ENCODE peak calls at places on chromosomes 7 and 10, in eight cellular contexts. G is heart left ventricle, Y is PC-3, A is lower lobe of right lung, H is breast epithelium, B is RWPE1, K is substantia nigra, S is adrenal gland. L is an unnamed sample.

GRCh38 chr7:85392789-85393188 is 205.9 kb upstream of the SEMA3D start:
- DNase-seq in G (no peak), Y (no peak), A (no peak), H (no peak), B (no peak), K (no peak), S (no peak), L (no peak)

GRCh38 chr7:37531225-37531624 is 82.6 kb upstream of the ELMO1 start:
- DNase-seq in G (peak; percentile 20), Y (no peak), A (no peak), H (no peak), B (no peak), K (no peak), S (no peak), L (no peak)

GRCh38 chr10:19096674-19097073 is 48.1 kb downstream of the MALRD1 start:
- DNase-seq in G (no peak), Y (no peak), A (no peak), H (no peak), B (no peak), K (no peak), S (no peak), L (no peak)

GRCh38 chr7:122136639-122137253 is 7.3 kb downstream of the AASS start:
- DNase-seq in G (no peak), Y (no peak), A (no peak), H (no peak), B (no peak), K (no peak), S (no peak), L (peak; percentile 44)

GRCh38 chr7:56287429-56288138 is 171.4 kb upstream of the NUPR2 start:
- DNase-seq in G (peak; percentile 10), Y (no peak), A (no peak), H (peak; percentile 56), B (no peak), K (no peak), S (peak; percentile 43), L (no peak)

GRCh38 chr10:30820282-30820991 is 190.9 kb upstream of the LYZL2 start:
- DNase-seq in G (no peak), Y (peak; percentile 24), A (no peak), H (no peak), B (no peak), K (no peak), S (no peak), L (peak; percentile 72)

GRCh38 chr10:88932539-88933256 is 19.9 kb downstream of the ACTA2 start:
- DNase-seq in G (peak; percentile 62), Y (peak; percentile 86), A (no peak), H (no peak), B (peak; percentile 84), K (no peak), S (peak; percentile 76), L (peak; percentile 74)

GRCh38 chr7:34373940-34374339 is 284.1 kb upstream of the NPSR1 start:
- DNase-seq in G (no peak), Y (no peak), A (no peak), H (no peak), B (no peak), K (no peak), S (no peak), L (no peak)

GRCh38 chr7:96090756-96091155 is 231.1 kb downstream of the SLC25A13 start:
- DNase-seq in G (no peak), Y (no peak), A (no peak), H (no peak), B (no peak), K (no peak), S (no peak), L (peak; percentile 71)

GRCh38 chr7:55964261-55964801 is at the start of gene NIPSNAP2:
- DNase-seq in G (peak; percentile 60), Y (peak; percentile 71), A (peak; percentile 73), H (peak; percentile 60), B (peak; percentile 67), K (peak; percentile 27), S (peak; percentile 72), L (peak; percentile 31)

GRCh38 chr7:86904949-86905834 is 154.3 kb downstream of the ELAPOR2 start:
- DNase-seq in G (no peak), Y (peak; percentile 54), A (no peak), H (no peak), B (no peak), K (no peak), S (peak; percentile 28), L (peak; percentile 28)

GRCh38 chr10:97518601-97519043 is 19.9 kb downstream of the UBTD1 start:
- DNase-seq in G (no peak), Y (no peak), A (no peak), H (no peak), B (no peak), K (no peak), S (no peak), L (no peak)

DNA sequence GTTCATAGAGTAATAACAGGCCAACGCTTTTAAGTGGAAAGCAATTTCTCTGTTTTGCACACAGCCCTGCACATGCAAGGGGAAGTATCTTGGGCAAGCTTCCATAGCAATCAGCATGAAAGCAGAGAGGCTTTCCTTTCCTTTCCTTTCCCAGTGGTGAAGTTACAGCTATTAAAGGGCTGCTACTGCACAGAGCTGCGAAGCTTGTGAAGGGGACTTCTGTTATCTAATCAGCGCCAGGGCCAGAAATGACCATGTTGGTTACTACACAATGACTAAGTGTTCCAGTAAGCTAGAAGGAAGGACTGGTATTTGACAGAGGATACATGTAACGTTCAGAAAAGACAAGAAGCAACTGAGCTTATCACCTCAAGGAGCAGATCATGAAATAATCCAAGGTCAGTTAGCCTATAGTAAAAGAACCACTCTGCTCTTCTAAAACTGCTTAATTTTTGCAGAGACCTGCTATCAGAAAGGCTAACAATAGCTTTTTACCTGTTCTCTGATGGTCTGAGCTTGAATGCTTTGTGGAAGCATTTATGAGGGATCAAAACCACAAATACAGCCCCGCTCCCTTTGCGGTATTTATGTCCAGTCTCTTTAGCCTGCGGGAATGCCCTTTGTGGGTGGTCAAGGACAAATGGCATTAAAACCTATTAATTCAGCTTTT is 45.9 kb downstream of the SGMS1 start:
- DNase-seq in G (peak; percentile 40), Y (peak; percentile 47), A (no peak), H (no peak), B (no peak), K (no peak), S (peak; percentile 74), L (no peak)
- H3K27ac ChIP-seq in G (peak overlapping the region; percentile 58), Y (no peak overlapping the region), A (peak overlapping the region; percentile 8), H (no peak overlapping the region), B (no peak overlapping the region), K (peak overlapping the region; percentile 43), S (peak overlapping the region; percentile 86), L (peak overlapping the region; percentile 6)

DNA sequence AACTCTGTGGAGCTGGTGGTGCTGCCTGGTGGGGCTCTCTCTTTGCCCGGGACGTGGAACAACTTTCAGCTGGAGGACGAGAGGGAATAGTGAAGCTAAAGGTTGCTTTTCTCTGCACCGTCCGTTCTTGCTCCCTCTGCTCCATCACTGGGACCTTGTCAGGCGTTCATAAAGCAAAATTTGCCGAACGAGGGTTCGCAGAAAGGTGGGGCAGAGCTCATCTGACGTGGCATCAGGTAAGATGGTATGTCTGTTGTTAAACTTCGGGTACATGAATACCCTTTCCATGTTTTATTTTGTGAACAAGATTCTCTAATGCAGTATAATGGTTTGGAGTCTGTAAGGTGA is 416 bp downstream of the BBS9 start:
- DNase-seq in G (no peak), Y (no peak), A (no peak), H (no peak), B (peak; percentile 20), K (no peak), S (no peak), L (no peak)
- H3K27ac ChIP-seq in G (peak overlapping the region; percentile 86), Y (no peak overlapping the region), A (peak overlapping the region; percentile 76), H (peak overlapping the region; percentile 90), B (peak overlapping the region; percentile 86), K (peak overlapping the region; percentile 94), S (peak overlapping the region; percentile 83), L (peak overlapping the region; percentile 7)

GRCh38 chr7:114630186-114630824 is 215.7 kb downstream of the FOXP2 start:
- DNase-seq in G (no peak), Y (no peak), A (no peak), H (no peak), B (no peak), K (no peak), S (no peak), L (no peak)
- H3K27ac ChIP-seq in G (no peak overlapping the region), Y (no peak overlapping the region), A (no peak overlapping the region), H (no peak overlapping the region), B (no peak overlapping the region), K (peak overlapping the region; percentile 31), S (no peak overlapping the region), L (no peak overlapping the region)

GRCh38 chr10:75294518-75294865 is 58.7 kb upstream of the COMTD1 start:
- DNase-seq in G (peak; percentile 49), Y (no peak), A (peak; percentile 64), H (no peak), B (no peak), K (no peak), S (peak; percentile 62), L (no peak)
- H3K27ac ChIP-seq in G (peak overlapping the region; percentile 90), Y (peak overlapping the region; percentile 0), A (peak overlapping the region; percentile 90), H (peak overlapping the region; percentile 87), B (peak overlapping the region; percentile 97), K (peak overlapping the region; percentile 50), S (peak overlapping the region; percentile 97), L (no peak overlapping the region)

DNA sequence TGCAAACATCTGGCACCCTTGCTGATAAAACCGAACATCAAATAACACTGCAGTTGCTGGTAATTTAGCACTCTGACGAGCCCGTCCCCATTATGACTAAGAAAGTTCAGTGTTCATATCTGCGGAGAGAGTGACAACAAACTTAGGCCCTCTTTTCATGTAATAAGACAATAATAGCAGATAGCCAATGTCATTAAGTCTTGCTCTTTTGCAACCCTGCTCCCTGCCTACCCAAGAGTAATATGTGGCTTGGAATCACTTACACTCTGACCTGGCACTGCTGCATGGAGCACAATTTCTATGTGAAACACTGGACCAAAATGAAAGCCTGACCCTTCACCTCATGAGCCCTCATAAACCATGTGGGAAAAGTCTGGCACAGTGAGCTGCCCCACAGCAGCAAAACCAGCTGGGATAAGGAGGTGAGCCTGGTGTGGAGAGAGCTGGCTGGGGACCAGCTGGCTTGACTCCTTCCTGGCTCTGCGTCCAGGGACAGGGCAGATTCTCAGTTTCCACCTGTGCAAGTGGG is 86.5 kb downstream of the HIPK2 start:
- DNase-seq in G (peak; percentile 73), Y (no peak), A (no peak), H (peak; percentile 70), B (no peak), K (no peak), S (peak; percentile 74), L (no peak)
- H3K27ac ChIP-seq in G (peak overlapping the region; percentile 61), Y (peak overlapping the region; percentile 6), A (no peak overlapping the region), H (peak overlapping the region; percentile 22), B (peak overlapping the region; percentile 59), K (peak overlapping the region; percentile 24), S (peak overlapping the region; percentile 53), L (no peak overlapping the region)

GRCh38 chr7:6278749-6279310 is 6.4 kb upstream of the CYTH3 start:
- DNase-seq in G (no peak), Y (no peak), A (no peak), H (no peak), B (no peak), K (no peak), S (no peak), L (no peak)
- H3K27ac ChIP-seq in G (no peak overlapping the region), Y (no peak overlapping the region), A (no peak overlapping the region), H (no peak overlapping the region), B (peak overlapping the region; percentile 100), K (no peak overlapping the region), S (no peak overlapping the region), L (peak overlapping the region; percentile 39)